ENCODE peak calls at places on chromosomes 3 and 15, in four cellular contexts. Z, N, T and P are unnamed samples.

GRCh38 chr3:111747490-111747889 is 111.6 kb upstream of the PHLDB2 start:
- DNase-seq in Z (no peak), N (no peak), T (peak), P (no peak)

GRCh38 chr3:126295407-126295939 is 61.7 kb downstream of the KLF15 start:
- DNase-seq in Z (no peak), N (no peak), T (no peak), P (no peak)

GRCh38 chr15:74869726-74870407 is 3.3 kb downstream of the SCAMP2 start:
- DNase-seq in Z (no peak), N (peak), T (no peak), P (peak)

GRCh38 chr3:15812183-15812582 is 14.4 kb upstream of the ANKRD28 start:
- DNase-seq in Z (no peak), N (no peak), T (no peak), P (peak)

GRCh38 chr3:149437286-149437685 is 37.2 kb upstream of the TM4SF4 start:
- DNase-seq in Z (no peak), N (no peak), T (no peak), P (no peak)

GRCh38 chr3:183966361-183966791 is 51.3 kb downstream of the ABCC5 start:
- DNase-seq in Z (no peak), N (no peak), T (no peak), P (no peak)

GRCh38 chr3:4512895-4513616 is 19.9 kb downstream of the ITPR1 start:
- DNase-seq in Z (no peak), N (no peak), T (no peak), P (no peak)

GRCh38 chr3:41247590-41247989 is 48.3 kb downstream of the CTNNB1 start:
- DNase-seq in Z (no peak), N (no peak), T (peak), P (no peak)

GRCh38 chr3:34206996-34207395 is 408.6 kb downstream of the PDCD6IP start:
- DNase-seq in Z (peak), N (no peak), T (peak), P (no peak)

GRCh38 chr3:39744746-39745145 is 64.7 kb upstream of the MYRIP start:
- DNase-seq in Z (no peak), N (no peak), T (no peak), P (no peak)

GRCh38 chr3:159852821-159853505 is 135.7 kb upstream of the IL12A start:
- DNase-seq in Z (peak), N (no peak), T (peak), P (no peak)

GRCh38 chr3:153848701-153849100 is 272.5 kb upstream of the ARHGEF26 start:
- DNase-seq in Z (no peak), N (no peak), T (no peak), P (no peak)

GRCh38 chr3:115708540-115708939 is 85.2 kb downstream of the GAP43 start:
- DNase-seq in Z (no peak), N (no peak), T (no peak), P (no peak)

GRCh38 chr15:97902140-97902780 is 58.2 kb upstream of the ARRDC4 start:
- DNase-seq in Z (no peak), N (no peak), T (no peak), P (no peak)

GRCh38 chr15:39304201-39304841 is 276.6 kb upstream of the THBS1 start:
- DNase-seq in Z (no peak), N (no peak), T (no peak), P (no peak)